ENCODE peak calls at places on chromosomes 2 and 18, in five cellular contexts. C is H1, G is mesenchymal stem cell, Q is H9, O is neuronal stem cell. X is an unnamed sample.

GRCh38 chr2:240455719-240456606 is 20.5 kb downstream of the GPC1 start:
- DNase-seq in O (no peak), C (no peak), G (peak), Q (no peak), X (peak)

GRCh38 chr18:22933206-22933957 is at the start of gene RBBP8:
- DNase-seq in G (peak), Q (peak), O (peak), C (peak), X (peak)

GRCh38 chr2:96144481-96145027 is 686 bp downstream of the DUSP2 start:
- DNase-seq in O (no peak), G (no peak), Q (peak), C (no peak), X (no peak)

GRCh38 chr2:233745073-233745755 is 14.9 kb upstream of the UGT1A1 start:
- DNase-seq in C (no peak), G (no peak), Q (no peak), O (no peak), X (no peak)

GRCh38 chr18:58578321-58578720 is 50.6 kb downstream of the ALPK2 start:
- DNase-seq in C (no peak), Q (no peak), O (no peak), G (no peak), X (no peak)

GRCh38 chr2:239166201-239166834 is 234.5 kb downstream of the HDAC4 start:
- DNase-seq in C (no peak), Q (no peak), O (no peak), G (peak), X (no peak)

GRCh38 chr2:165877565-165878550 is 75.7 kb downstream of the TTC21B start:
- DNase-seq in G (peak), O (no peak), Q (no peak), C (no peak), X (peak)

GRCh38 chr2:157302492-157303099 is 23.0 kb downstream of the ERMN start:
- DNase-seq in Q (no peak), C (no peak), O (peak), G (peak), X (peak)

GRCh38 chr2:144776766-144777165 is 256.8 kb upstream of the ZEB2 start:
- DNase-seq in Q (no peak), G (no peak), C (no peak), O (no peak), X (no peak)

GRCh38 chr18:24068945-24069693 is 54.6 kb downstream of the TTC39C start:
- DNase-seq in C (no peak), O (no peak), G (no peak), Q (no peak), X (no peak)

GRCh38 chr2:11212645-11213044 is 57.4 kb downstream of the SLC66A3 start:
- DNase-seq in O (no peak), Q (no peak), C (no peak), G (no peak), X (no peak)

GRCh38 chr18:78754311-78755043 is 225.1 kb upstream of the SALL3 start:
- DNase-seq in C (no peak), G (no peak), O (no peak), Q (no peak), X (no peak)

GRCh38 chr18:50662775-50663383 is 103.0 kb downstream of the MAPK4 start:
- DNase-seq in O (peak), Q (no peak), G (no peak), C (no peak), X (no peak)

GRCh38 chr2:178009813-178010212 is 62.8 kb downstream of the PDE11A start:
- DNase-seq in O (no peak), Q (no peak), C (no peak), G (no peak), X (no peak)

GRCh38 chr2:218401834-218402370 is 2.2 kb downstream of the CTDSP1 start:
- DNase-seq in Q (no peak), G (no peak), C (no peak), O (no peak), X (no peak)

DNA sequence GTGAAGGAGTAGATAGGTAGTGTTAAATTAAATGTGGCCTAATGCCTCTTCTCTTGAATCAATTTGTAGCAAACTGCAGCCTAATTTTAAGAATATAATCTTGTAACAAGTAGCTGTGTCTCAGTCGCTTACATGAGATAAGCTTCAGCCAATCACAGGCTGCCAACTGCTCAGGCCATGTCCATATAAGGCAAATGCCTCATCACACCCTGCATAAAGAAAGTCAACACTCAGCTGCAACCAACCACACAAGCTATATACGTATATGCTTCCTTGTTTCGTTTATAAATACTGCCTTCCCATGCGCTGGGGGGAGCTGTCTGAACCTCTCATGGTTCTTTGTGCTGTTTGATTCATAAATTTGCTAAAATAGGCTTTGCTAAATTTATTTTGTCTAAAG is 476.3 kb downstream of the TRIB2 start:
- DNase-seq in Q (no peak), O (no peak), C (no peak), G (peak), X (no peak)
- H2AFZ ChIP-seq in Q (no peak), O (no peak), C (no peak), G (no peak), X (no peak)

GRCh38 chr2:112926707-112927106 is 15.7 kb downstream of the IL37 start:
- DNase-seq in G (no peak), Q (no peak), C (no peak), O (no peak), X (no peak)
- H2BK12ac ChIP-seq in G (no peak), Q (no peak), C (no peak), O (no peak), X (no peak)

GRCh38 chr2:71417300-71418202 is 35.8 kb upstream of the DYSF start:
- DNase-seq in Q (no peak), G (peak), C (no peak), O (no peak), X (peak)
- H2AFZ ChIP-seq in Q (no peak), G (no peak), C (no peak), O (peak), X (no peak)

DNA sequence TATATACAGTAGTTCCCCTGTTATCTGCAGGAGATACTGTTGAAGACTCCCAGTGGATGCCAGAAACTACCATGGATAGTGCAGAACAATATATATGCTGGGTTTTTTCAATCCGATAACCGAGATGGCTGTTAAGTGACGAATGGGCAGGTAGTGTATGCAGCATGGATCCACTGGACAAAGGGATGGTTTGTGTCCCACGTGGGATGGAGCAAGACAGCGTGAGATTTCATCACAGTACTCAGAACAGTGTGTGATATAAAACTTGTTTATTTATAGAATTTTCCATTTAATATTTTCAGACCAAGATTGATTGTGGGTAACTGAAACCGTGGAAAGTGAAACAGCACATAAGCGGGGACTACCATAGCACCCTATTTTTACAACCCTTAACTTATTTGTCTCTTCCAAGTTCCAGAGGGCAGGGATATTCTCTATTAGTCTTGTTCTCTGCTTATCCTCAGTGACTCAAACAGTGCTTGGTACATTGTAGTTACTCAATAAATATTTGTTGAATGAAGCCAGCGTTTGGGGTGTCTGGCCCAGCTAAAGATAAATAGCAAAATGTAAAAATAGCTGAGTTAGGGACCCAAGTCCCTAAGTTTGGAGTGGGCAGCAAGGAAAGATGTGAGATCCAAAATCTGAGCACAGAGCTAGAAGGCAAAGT is 50.0 kb downstream of the RHBDD1 start:
- DNase-seq in G (peak), O (no peak), C (no peak), Q (no peak), X (no peak)
- H2BK12ac ChIP-seq in G (no peak), O (no peak), C (no peak), Q (no peak), X (no peak)

X was measured in trophoblast cell.